ENCODE peak calls at places on chromosomes 16 and 17, in six cellular contexts. U is heart right ventricle, Q is thoracic aorta, Z is left ventricle myocardium inferior, Y is osteoblast, M is IMR-90. O is an unnamed sample.

GRCh38 chr16:19213885-19214284 is 45.8 kb downstream of the SYT17 start:
- DNase-seq in U (no peak), Q (no peak), Z (no peak), Y (no peak), M (no peak), O (no peak)

GRCh38 chr17:6098050-6098449 is 27.9 kb downstream of the WSCD1 start:
- DNase-seq in U (no peak), Q (no peak), Z (no peak), Y (no peak), M (no peak), O (no peak)

GRCh38 chr16:30904114-30904780 is 7.8 kb downstream of the CTF1 start:
- DNase-seq in U (no peak), Q (no peak), Z (no peak), Y (peak), M (no peak), O (peak)

GRCh38 chr16:79897444-79898146 is 297.1 kb upstream of the MAF start:
- DNase-seq in U (no peak), Q (no peak), Z (no peak), Y (no peak), M (no peak), O (no peak)

GRCh38 chr16:54280751-54281150 is 5.8 kb downstream of the IRX3 start:
- DNase-seq in U (no peak), Q (no peak), Z (no peak), Y (peak), M (no peak), O (no peak)

GRCh38 chr16:67878232-67878631 is 5.4 kb downstream of the EDC4 start:
- DNase-seq in U (no peak), Q (no peak), Z (no peak), Y (peak), M (no peak), O (no peak)

GRCh38 chr17:34764716-34765115 is 185.3 kb downstream of the TMEM132E start:
- DNase-seq in U (no peak), Q (no peak), Z (no peak), Y (no peak), M (no peak), O (no peak)

GRCh38 chr17:34499576-34499975 is 79.8 kb upstream of the TMEM132E start:
- DNase-seq in U (no peak), Q (no peak), Z (no peak), Y (no peak), M (peak), O (no peak)

GRCh38 chr16:71846443-71846842 is 667 bp downstream of the ATXN1L start:
- DNase-seq in U (no peak), Q (no peak), Z (no peak), Y (peak), M (no peak), O (no peak)

GRCh38 chr17:2067048-2067452 is 12.1 kb downstream of the HIC1 start:
- DNase-seq in U (no peak), Q (no peak), Z (no peak), Y (peak), M (no peak), O (no peak)

GRCh38 chr16:23267647-23268046 is 34.5 kb upstream of the SCNN1B start:
- DNase-seq in U (no peak), Q (no peak), Z (no peak), Y (no peak), M (no peak), O (no peak)

GRCh38 chr17:63928966-63929695 is 3.0 kb downstream of the CD79B start:
- DNase-seq in U (no peak), Q (no peak), Z (no peak), Y (no peak), M (no peak), O (no peak)

GRCh38 chr17:77400445-77400870 is 259.7 kb downstream of the SEC14L1 start:
- DNase-seq in U (peak), Q (no peak), Z (peak), Y (peak), M (no peak), O (peak)

GRCh38 chr17:77349976-77350830 is 209.4 kb downstream of the SEC14L1 start:
- DNase-seq in U (no peak), Q (no peak), Z (no peak), Y (peak), M (peak), O (peak)

GRCh38 chr17:7775058-7775457 is 57.5 kb downstream of the DNAH2 start:
- DNase-seq in U (no peak), Q (no peak), Z (no peak), Y (no peak), M (no peak), O (no peak)

GRCh38 chr17:80884811-80885210 is 106.8 kb upstream of the CHMP6 start:
- DNase-seq in U (no peak), Q (no peak), Z (peak), Y (no peak), M (no peak), O (no peak)

GRCh38 chr17:39225974-39226683 is 384 bp upstream of the STAC2 start:
- DNase-seq in U (peak), Q (peak), Z (peak), Y (peak), M (peak), O (no peak)

GRCh38 chr16:75139498-75139897 is 8.8 kb upstream of the ZFP1 start:
- DNase-seq in U (no peak), Q (no peak), Z (no peak), Y (no peak), M (no peak), O (no peak)

GRCh38 chr16:85056211-85056748 is 28.7 kb downstream of the KIAA0513 start:
- DNase-seq in U (no peak), Q (no peak), Z (no peak), Y (no peak), M (peak), O (no peak)
- TF ChIP-seq CTCF in U (peak), Q (peak), Z (peak), Y (peak), M (peak), O (peak)

GRCh38 chr16:66275795-66276428 is 90.6 kb upstream of the CDH5 start:
- DNase-seq in U (no peak), Q (no peak), Z (no peak), Y (peak), M (peak), O (peak)
- TF ChIP-seq CTCF in U (peak), Q (peak), Z (peak), Y (peak), M (peak), O (peak)

GRCh38 chr17:58325976-58326468 is 2.6 kb downstream of the TSPOAP1 start:
- DNase-seq in U (no peak), Q (no peak), Z (no peak), Y (peak), M (no peak), O (no peak)
- TF ChIP-seq CTCF in U (no peak), Q (no peak), Z (no peak), Y (no peak), M (no peak), O (no peak)

DNA sequence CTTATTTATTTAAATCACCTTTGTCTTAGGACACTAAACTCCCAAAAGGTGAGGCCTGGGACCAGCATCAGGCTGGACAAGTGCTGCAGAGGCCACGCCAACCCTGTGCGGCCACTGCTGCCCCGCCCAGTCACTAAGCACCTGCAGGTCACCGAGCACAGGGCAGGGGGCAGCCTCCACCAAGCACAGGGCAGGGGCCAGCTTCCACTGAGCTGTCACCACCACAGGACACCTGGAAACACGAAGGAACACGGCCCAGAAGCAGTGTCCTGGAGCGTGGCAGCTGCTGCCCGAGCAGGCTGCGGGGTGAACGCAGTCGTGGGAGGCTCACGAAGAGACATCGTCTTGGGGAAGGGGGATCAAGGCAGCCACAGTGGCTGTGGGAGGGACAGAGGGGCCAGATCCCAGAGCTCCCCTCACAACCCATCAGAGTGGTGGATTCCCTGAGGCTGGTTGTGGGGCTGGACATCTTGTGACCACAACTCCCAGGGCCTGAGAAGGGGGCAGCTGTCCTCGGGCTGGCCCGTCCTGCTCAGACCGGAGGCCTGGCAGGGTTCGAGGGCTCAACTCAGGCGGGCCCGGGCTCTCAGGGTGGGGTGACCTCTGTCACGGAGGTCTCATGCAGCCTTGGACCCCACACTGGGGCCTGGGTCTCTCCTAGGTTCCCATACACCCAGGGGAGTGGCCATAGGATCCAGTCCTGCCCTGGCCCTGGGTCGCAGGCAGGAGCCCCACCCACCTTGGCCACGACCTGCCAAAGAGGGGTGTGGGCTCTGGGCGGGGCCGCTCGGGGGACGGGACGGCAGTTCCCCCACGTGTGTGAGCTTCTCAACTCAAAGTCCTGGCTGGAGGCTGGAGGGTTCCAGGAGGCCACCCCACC is 18.7 kb downstream of the RAB40B start:
- DNase-seq in U (no peak), Q (no peak), Z (no peak), Y (peak), M (no peak), O (no peak)
- TF ChIP-seq CTCF in U (no peak), Q (no peak), Z (no peak), Y (no peak), M (no peak), O (no peak)

GRCh38 chr16:51124896-51125295 is 26.2 kb downstream of the SALL1 start:
- DNase-seq in U (no peak), Q (no peak), Z (no peak), Y (no peak), M (no peak), O (no peak)
- TF ChIP-seq CTCF in U (no peak), Q (no peak), Z (no peak), Y (no peak), M (no peak), O (no peak)

GRCh38 chr16:51151951-51152663 is 1.0 kb upstream of the SALL1 start:
- DNase-seq in U (peak), Q (no peak), Z (no peak), Y (peak), M (peak), O (no peak)
- TF ChIP-seq CTCF in U (no peak), Q (no peak), Z (no peak), Y (no peak), M (no peak), O (no peak)

DNA sequence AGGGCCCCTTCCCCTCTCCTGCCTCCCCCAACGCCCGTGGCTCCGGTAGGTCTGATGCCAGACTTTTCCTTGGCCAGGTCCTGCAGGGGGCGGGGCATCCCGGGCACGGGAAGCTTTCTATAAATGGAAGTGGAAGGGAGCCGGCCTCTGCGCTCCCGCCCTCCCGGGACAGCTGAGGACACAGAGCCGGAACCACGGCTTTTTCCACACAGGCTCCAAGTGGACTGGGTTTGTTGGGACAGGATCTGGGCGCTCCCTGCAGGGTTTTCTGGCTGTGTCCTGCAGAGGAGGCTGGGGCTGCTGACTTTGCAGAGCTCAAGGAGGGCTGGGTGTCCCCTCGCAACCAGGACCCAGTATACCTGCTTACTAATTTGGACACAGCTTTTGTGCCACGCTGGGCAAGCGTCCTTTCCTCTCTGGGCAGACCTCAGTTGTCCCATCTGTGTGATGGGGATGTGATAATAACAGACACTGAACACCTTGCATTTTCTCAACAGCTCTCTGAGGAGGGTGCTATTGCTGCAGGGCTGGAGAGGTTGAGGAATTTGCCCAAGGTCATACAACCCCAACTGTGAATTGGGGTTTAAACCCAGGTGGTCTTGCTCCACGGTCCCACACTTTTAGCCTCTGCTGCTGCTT is 1.8 kb downstream of the TNS4 start:
- DNase-seq in U (peak), Q (peak), Z (peak), Y (peak), M (peak), O (no peak)
- TF ChIP-seq CTCF in U (no peak), Q (no peak), Z (no peak), Y (no peak), M (no peak), O (no peak)

DNA sequence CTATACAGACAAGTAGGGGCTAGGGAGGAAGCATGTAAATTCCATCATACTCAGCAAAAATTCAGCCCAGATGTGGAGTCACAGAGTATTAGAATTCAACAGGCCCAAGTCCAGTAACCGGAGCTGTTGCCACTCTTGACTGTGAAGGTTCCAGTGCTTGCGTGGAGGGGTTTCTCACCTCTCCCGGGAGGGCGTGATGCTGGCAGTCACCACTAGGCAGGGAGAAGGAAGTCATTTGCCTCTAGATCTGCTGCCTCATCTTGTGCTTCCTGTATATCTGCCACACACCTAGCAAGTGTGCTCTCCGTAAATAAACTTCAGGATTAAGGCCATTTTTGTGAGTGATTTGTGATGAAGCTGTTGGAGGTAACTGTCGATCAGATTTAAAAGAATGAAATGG is 1.0 kb upstream of the CKLF start:
- DNase-seq in U (no peak), Q (no peak), Z (no peak), Y (no peak), M (peak), O (peak)
- TF ChIP-seq CTCF in U (peak), Q (no peak), Z (peak), Y (peak), M (peak), O (peak)

DNA sequence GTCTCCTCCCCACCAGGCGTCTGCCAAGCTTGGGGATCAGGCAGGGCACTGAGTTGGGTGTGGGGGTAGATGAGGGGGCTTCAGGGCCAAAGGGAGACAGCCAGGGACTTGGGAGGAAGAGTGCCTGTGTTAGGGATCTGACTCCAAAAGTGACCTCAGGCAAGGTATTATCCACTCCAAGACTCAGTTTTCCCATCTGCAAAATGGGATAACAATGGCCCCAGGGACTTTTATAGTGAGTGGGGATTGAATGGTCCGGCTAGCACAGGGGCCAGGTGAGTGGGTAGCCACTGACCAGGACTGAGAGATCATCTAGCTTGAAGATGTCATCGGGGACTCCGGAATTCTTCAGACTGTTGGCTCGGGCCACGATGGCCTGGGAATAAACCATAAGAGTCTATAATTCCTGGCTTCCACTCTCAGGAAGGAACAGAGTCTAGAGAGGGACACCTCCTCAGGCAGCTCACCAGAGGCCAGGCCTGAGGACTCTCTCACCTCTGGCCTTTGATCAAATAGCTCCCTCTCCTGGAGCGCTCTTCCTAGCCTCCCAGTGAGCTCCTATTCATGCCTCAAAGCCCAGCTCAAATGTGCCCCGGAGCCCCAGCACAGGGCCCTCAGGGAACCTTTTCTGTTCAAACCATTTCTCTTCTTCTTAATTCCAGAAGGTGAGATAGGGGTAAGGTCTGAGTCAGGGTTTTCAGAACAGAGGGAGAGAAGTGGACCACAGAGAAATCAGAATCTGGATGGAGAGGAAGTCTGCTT is 3.5 kb downstream of the FLII start:
- DNase-seq in U (no peak), Q (no peak), Z (no peak), Y (no peak), M (no peak), O (no peak)
- TF ChIP-seq CTCF in U (no peak), Q (no peak), Z (no peak), Y (no peak), M (no peak), O (no peak)

GRCh38 chr16:3023669-3024478 is at the start of the genes HCFC1R1 and THOC6:
- DNase-seq in U (peak), Q (peak), Z (peak), Y (peak), M (peak), O (peak)
- TF ChIP-seq CTCF in U (no peak), Q (no peak), Z (no peak), Y (no peak), M (no peak), O (no peak)